ENCODE peak calls at places on chromosomes 5 and 9, in four cellular contexts. T is IMR-90; I is right atrium auricular region; X is CD8-positive, alpha-beta memory T cell. S is an unnamed sample.

GRCh38 chr5:2387224-2388004 is 364.1 kb downstream of the IRX2 start:
- DNase-seq in X (no peak), T (no peak), I (peak), S (peak)

GRCh38 chr5:10421841-10422691 is 19.6 kb upstream of the ROPN1L start:
- DNase-seq in I (no peak), T (no peak), X (peak), S (no peak)

GRCh38 chr9:25207402-25207801 is 470.8 kb downstream of the TUSC1 start:
- DNase-seq in T (no peak), X (no peak), I (no peak), S (peak)

GRCh38 chr5:80662108-80662507 is 7.3 kb upstream of the DHFR start:
- DNase-seq in I (no peak), X (no peak), T (no peak), S (no peak)

GRCh38 chr5:115100556-115100955 is 69.2 kb downstream of the TRIM36 start:
- DNase-seq in X (no peak), I (no peak), T (no peak), S (no peak)

GRCh38 chr5:151589878-151590570 is 1.1 kb downstream of the FAT2 start:
- DNase-seq in X (no peak), T (no peak), I (no peak), S (no peak)

GRCh38 chr5:180723936-180724335 is 15.9 kb downstream of the OR2Y1 start:
- DNase-seq in X (no peak), I (no peak), T (no peak), S (no peak)

GRCh38 chr5:164051745-164052144 is 546.3 kb downstream of the MAT2B start:
- DNase-seq in X (no peak), T (peak), I (no peak), S (no peak)

GRCh38 chr5:12071455-12071854 is 167.2 kb upstream of the CTNND2 start:
- DNase-seq in X (no peak), T (no peak), I (no peak), S (no peak)

GRCh38 chr9:27125936-27126335 is 16.9 kb downstream of the TEK start:
- DNase-seq in T (peak), X (no peak), I (no peak), S (no peak)

GRCh38 chr9:74245871-74246552 is 251.1 kb upstream of the RORB start:
- DNase-seq in X (peak), T (no peak), I (no peak), S (no peak)

GRCh38 chr5:374631-375335 is 53.3 kb downstream of the AHRR start:
- DNase-seq in X (no peak), I (peak), T (no peak), S (no peak)

GRCh38 chr9:92504881-92505280 is 22.6 kb upstream of the ASPN start:
- DNase-seq in I (no peak), T (peak), X (no peak), S (no peak)

GRCh38 chr9:2242778-2243395 is 227.7 kb downstream of the SMARCA2 start:
- DNase-seq in I (no peak), T (no peak), X (no peak), S (no peak)

GRCh38 chr9:34072868-34073590 is 24.3 kb upstream of the UBAP2 start:
- DNase-seq in I (no peak), T (peak), X (no peak), S (no peak)

GRCh38 chr5:169637085-169637855 is at the start of gene DOCK2:
- DNase-seq in I (no peak), X (peak), T (no peak), S (peak)

GRCh38 chr9:84993105-84993504 is 323.6 kb downstream of the NTRK2 start:
- DNase-seq in T (no peak), I (no peak), X (no peak), S (no peak)

GRCh38 chr5:176388003-176388340 is 426 bp downstream of the NOP16 start:
- DNase-seq in T (peak), I (no peak), X (no peak), S (no peak)

GRCh38 chr5:94021246-94021645 is 279.8 kb upstream of the POU5F2 start:
- DNase-seq in T (peak), X (no peak), I (no peak), S (no peak)

GRCh38 chr5:179061025-179061424 is 852 bp downstream of the ZNF354C start:
- DNase-seq in X (no peak), I (no peak), T (no peak), S (peak)

GRCh38 chr9:109444771-109445320 is 53.3 kb downstream of the PTPN3 start:
- DNase-seq in T (no peak), X (no peak), I (no peak), S (no peak)

GRCh38 chr5:72451771-72452505 is 55.3 kb downstream of the ZNF366 start:
- DNase-seq in T (peak), I (peak), X (no peak), S (peak)

GRCh38 chr5:146753618-146754123 is 124.9 kb downstream of the PPP2R2B start:
- DNase-seq in X (no peak), I (no peak), T (no peak), S (no peak)

GRCh38 chr9:14935917-14936316 is 25.7 kb upstream of the FREM1 start:
- DNase-seq in I (no peak), X (no peak), T (no peak), S (no peak)

GRCh38 chr9:14627513-14627912 is 65.7 kb downstream of the ZDHHC21 start:
- DNase-seq in T (no peak), I (no peak), X (no peak), S (no peak)

GRCh38 chr5:132364319-132364718 is 5.2 kb upstream of the SLC22A5 start:
- DNase-seq in T (peak), I (peak), X (no peak), S (no peak)

GRCh38 chr9:95249986-95250385 is 67.5 kb downstream of the FANCC start:
- DNase-seq in T (no peak), I (no peak), X (no peak), S (no peak)

GRCh38 chr9:88310310-88310980 is 77.8 kb upstream of the SPIN1 start:
- DNase-seq in X (no peak), I (no peak), T (peak), S (no peak)

GRCh38 chr5:27702339-27702820 is 664.0 kb upstream of the CDH9 start:
- DNase-seq in T (no peak), X (no peak), I (no peak), S (no peak)

GRCh38 chr5:82760856-82761255 is 316.3 kb downstream of the TMEM167A start:
- DNase-seq in X (no peak), T (no peak), I (no peak), S (no peak)

GRCh38 chr9:125810161-125810560 is 63.0 kb downstream of the PBX3 start:
- DNase-seq in I (no peak), X (no peak), T (no peak), S (no peak)

GRCh38 chr5:30106596-30106995 is 1086.9 kb upstream of the CDH6 start:
- DNase-seq in X (no peak), I (no peak), T (no peak), S (no peak)

GRCh38 chr9:33024126-33024965 is 727 bp upstream of the DNAJA1 start:
- DNase-seq in T (peak), X (no peak), I (no peak), S (no peak)

GRCh38 chr9:123929870-123930831 is at the start of gene DENND1A:
- DNase-seq in I (peak), X (peak), T (peak), S (peak)

GRCh38 chr9:123927625-123928308 is 2.2 kb downstream of the DENND1A start:
- DNase-seq in X (no peak), I (no peak), T (peak), S (no peak)

GRCh38 chr9:123928471-123929176 is 1.3 kb downstream of the DENND1A start:
- DNase-seq in I (no peak), T (peak), X (no peak), S (peak)

GRCh38 chr9:123926986-123927385 is 2.9 kb downstream of the DENND1A start:
- DNase-seq in T (no peak), I (no peak), X (no peak), S (no peak)

GRCh38 chr9:123929177-123929869 is 603 bp downstream of the DENND1A start:
- DNase-seq in T (no peak), X (peak), I (no peak), S (peak)
- H3K27ac ChIP-seq in T (peak), X (peak), I (peak), S (peak)

DNA sequence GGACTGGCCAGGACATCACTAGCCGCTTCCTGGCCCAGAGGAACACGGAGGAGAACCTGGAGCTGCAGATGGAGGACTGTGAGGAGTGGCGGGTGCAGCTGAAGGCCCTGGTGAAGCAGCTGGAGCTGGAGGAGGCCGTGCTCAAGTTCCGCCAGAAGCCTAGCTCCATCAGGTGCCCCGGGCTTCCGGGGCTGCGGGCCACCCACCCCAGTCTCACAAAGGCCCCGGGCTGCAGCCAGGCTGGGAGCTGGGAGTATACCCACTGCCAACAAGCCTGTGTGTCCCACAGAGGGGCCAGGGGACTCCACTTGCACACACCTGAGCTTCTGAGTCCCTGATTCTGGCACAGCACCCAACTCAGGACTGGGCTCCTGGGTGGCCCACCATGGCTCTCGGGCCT is 1.7 kb upstream of the RABL6 start:
- DNase-seq in T (no peak), X (no peak), I (no peak), S (peak)
- H3K4me3 ChIP-seq in T (no peak), X (no peak), I (no peak), S (no peak)

GRCh38 chr9:134216449-134216951 is 52.1 kb upstream of the RNU6ATAC start:
- DNase-seq in T (no peak), X (no peak), I (no peak), S (no peak)
- H3K27ac ChIP-seq in T (peak), X (no peak), I (peak), S (no peak)

GRCh38 chr9:121510766-121511555 is 11.3 kb upstream of the GGTA1 start:
- DNase-seq in X (no peak), T (peak), I (no peak), S (no peak)

GRCh38 chr9:121508415-121508814 is 8.8 kb upstream of the GGTA1 start:
- DNase-seq in X (no peak), T (no peak), I (no peak), S (no peak)

GRCh38 chr9:121505903-121506640 is 6.4 kb upstream of the GGTA1 start:
- DNase-seq in I (no peak), T (no peak), X (no peak), S (no peak)

GRCh38 chr9:121503443-121503842 is 3.8 kb upstream of the GGTA1 start:
- DNase-seq in I (no peak), X (no peak), T (no peak), S (no peak)

GRCh38 chr9:121509175-121509574 is 9.5 kb upstream of the GGTA1 start:
- DNase-seq in T (peak), I (no peak), X (no peak), S (no peak)
- H3K4me3 ChIP-seq in T (no peak), I (no peak), X (no peak), S (no peak)

GRCh38 chr5:5179079-5179478 is 38.9 kb downstream of the ADAMTS16 start:
- DNase-seq in I (no peak), X (no peak), T (no peak), S (no peak)

GRCh38 chr5:5179597-5179996 is 39.5 kb downstream of the ADAMTS16 start:
- DNase-seq in I (no peak), X (no peak), T (no peak), S (no peak)

GRCh38 chr5:5178121-5178520 is 38.0 kb downstream of the ADAMTS16 start:
- DNase-seq in X (no peak), I (no peak), T (no peak), S (no peak)

GRCh38 chr5:5181650-5182324 is 41.7 kb downstream of the ADAMTS16 start:
- DNase-seq in T (no peak), I (no peak), X (no peak), S (no peak)

DNA sequence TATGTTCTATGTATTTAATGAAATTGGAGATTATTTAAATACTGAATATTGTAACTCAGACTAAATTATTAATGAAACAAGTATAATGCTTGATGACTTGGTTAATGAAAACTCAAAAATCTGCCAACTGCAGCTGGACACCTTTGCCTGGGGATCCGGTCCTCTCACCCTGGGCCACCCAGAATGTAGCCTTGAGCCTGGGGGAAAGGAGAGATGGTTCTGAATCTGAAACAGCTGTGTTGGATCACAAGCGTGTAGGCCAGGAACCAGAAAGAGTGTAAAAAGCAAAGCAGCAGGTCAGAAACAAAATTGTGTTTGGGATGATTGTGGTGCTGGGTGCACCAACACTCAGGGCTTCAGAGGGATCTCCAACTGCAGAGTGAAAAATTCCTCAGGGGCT is 38.5 kb downstream of the ADAMTS16 start:
- DNase-seq in X (no peak), I (no peak), T (no peak), S (no peak)
- H3K27ac ChIP-seq in X (no peak), I (no peak), T (no peak), S (no peak)

GRCh38 chr9:38066907-38067610 is 2.0 kb downstream of the SHB start:
- DNase-seq in I (no peak), X (no peak), T (no peak), S (peak)
- H3K4me3 ChIP-seq in I (peak), X (peak), T (peak), S (peak)